ENCODE peak calls at places on chromosomes 4 and X, in ten cellular contexts. J is heart left ventricle, C is dorsolateral prefrontal cortex, R is upper lobe of right lung, Q is esophagus muscularis mucosa, K is ascending aorta, N is GM23338, B is Peyer's patch, V is brain microvascular endothelial cell, H is A673. G is an unnamed sample.

GRCh38 chr4:41611881-41612871 is 74.2 kb downstream of the LIMCH1 start:
- DNase-seq in J (peak), C (peak), R (no peak), Q (no peak), K (no peak), N (peak), B (no peak), V (no peak), H (peak), G (no peak)

GRCh38 chr4:98540803-98541202 is 117.6 kb downstream of the TSPAN5 start:
- DNase-seq in J (no peak), C (no peak), R (no peak), Q (peak), K (no peak), N (no peak), B (no peak), V (no peak), H (no peak), G (no peak)

GRCh38 chr4:134762053-134762452 is 560.5 kb upstream of the PABPC4L start:
- DNase-seq in J (no peak), C (no peak), R (no peak), Q (no peak), K (no peak), N (peak), B (no peak), V (no peak), H (peak), G (no peak)

GRCh38 chr4:72186714-72187113 is 154.9 kb downstream of the NPFFR2 start:
- DNase-seq in J (no peak), C (no peak), R (no peak), Q (no peak), K (no peak), N (no peak), B (no peak), V (no peak), H (no peak), G (no peak)

GRCh38 chr4:112847045-112847444 is 202.4 kb upstream of the ANK2 start:
- DNase-seq in J (no peak), C (no peak), R (no peak), Q (no peak), K (no peak), N (no peak), B (no peak), V (no peak), H (no peak), G (no peak)

GRCh38 chr4:186537843-186538521 is 17.4 kb downstream of the MTNR1A start:
- DNase-seq in J (no peak), C (no peak), R (no peak), Q (no peak), K (no peak), N (no peak), B (no peak), V (no peak), H (no peak), G (no peak)

GRCh38 chr4:45183905-45184304 is 457.5 kb upstream of the GNPDA2 start:
- DNase-seq in J (no peak), C (no peak), R (no peak), Q (no peak), K (no peak), N (no peak), B (no peak), V (no peak), H (no peak), G (no peak)

GRCh38 chr4:87679449-87680169 is 29.5 kb downstream of the DMP1 start:
- DNase-seq in J (peak), C (peak), R (no peak), Q (no peak), K (no peak), N (peak), B (no peak), V (peak), H (peak), G (no peak)

GRCh38 chr4:40749717-40750460 is at the start of gene NSUN7:
- DNase-seq in J (peak), C (no peak), R (peak), Q (no peak), K (peak), N (peak), B (peak), V (no peak), H (peak), G (peak)

GRCh38 chr4:26061248-26061986 is 147.4 kb downstream of the SMIM20 start:
- DNase-seq in J (no peak), C (no peak), R (no peak), Q (no peak), K (no peak), N (peak), B (peak), V (peak), H (peak), G (no peak)

GRCh38 chrX:43728966-43729365 is 72.9 kb downstream of the MAOA start:
- DNase-seq in J (no peak), C (no peak), R (no peak), Q (no peak), K (no peak), N (no peak), B (no peak), V (no peak), H (no peak), G (no peak)

GRCh38 chrX:74458738-74459137 is 37.4 kb downstream of the SLC16A2 start:
- DNase-seq in J (no peak), C (no peak), R (no peak), Q (no peak), K (no peak), N (peak), B (no peak), V (peak), H (peak), G (no peak)

GRCh38 chr4:42543126-42543525 is 113.8 kb downstream of the ATP8A1 start:
- DNase-seq in J (no peak), C (no peak), R (no peak), Q (no peak), K (no peak), N (no peak), B (no peak), V (no peak), H (no peak), G (no peak)

GRCh38 chrX:82081027-82081426 is 879.1 kb downstream of the SH3BGRL start:
- DNase-seq in J (no peak), C (no peak), R (no peak), Q (no peak), K (no peak), N (peak), B (no peak), V (no peak), H (no peak), G (no peak)

GRCh38 chr4:67700874-67701850 is at the start of gene UBA6:
- DNase-seq in J (peak), C (peak), R (peak), Q (peak), K (peak), N (peak), B (peak), V (peak), H (peak), G (peak)

GRCh38 chr4:67699603-67700002 is 1.4 kb downstream of the UBA6 start:
- DNase-seq in J (no peak), C (no peak), R (no peak), Q (no peak), K (no peak), N (no peak), B (no peak), V (no peak), H (no peak), G (no peak)

GRCh38 chr4:67702166-67702565 is 1.2 kb upstream of the UBA6 start:
- DNase-seq in J (no peak), C (no peak), R (no peak), Q (no peak), K (no peak), N (no peak), B (no peak), V (no peak), H (no peak), G (no peak)

GRCh38 chr4:67697860-67698655 is 2.9 kb downstream of the UBA6 start:
- DNase-seq in J (no peak), C (no peak), R (no peak), Q (no peak), K (no peak), N (no peak), B (no peak), V (no peak), H (no peak), G (no peak)

GRCh38 chr4:67700119-67700873 is 659 bp downstream of the UBA6 start:
- DNase-seq in J (no peak), C (no peak), R (no peak), Q (no peak), K (no peak), N (no peak), B (no peak), V (no peak), H (peak), G (no peak)
- TF ChIP-seq CTCF in J (no peak), C (no peak), R (no peak), Q (no peak), K (no peak), N (no peak), B (no peak), V (no peak), H (no peak), G (no peak)

DNA sequence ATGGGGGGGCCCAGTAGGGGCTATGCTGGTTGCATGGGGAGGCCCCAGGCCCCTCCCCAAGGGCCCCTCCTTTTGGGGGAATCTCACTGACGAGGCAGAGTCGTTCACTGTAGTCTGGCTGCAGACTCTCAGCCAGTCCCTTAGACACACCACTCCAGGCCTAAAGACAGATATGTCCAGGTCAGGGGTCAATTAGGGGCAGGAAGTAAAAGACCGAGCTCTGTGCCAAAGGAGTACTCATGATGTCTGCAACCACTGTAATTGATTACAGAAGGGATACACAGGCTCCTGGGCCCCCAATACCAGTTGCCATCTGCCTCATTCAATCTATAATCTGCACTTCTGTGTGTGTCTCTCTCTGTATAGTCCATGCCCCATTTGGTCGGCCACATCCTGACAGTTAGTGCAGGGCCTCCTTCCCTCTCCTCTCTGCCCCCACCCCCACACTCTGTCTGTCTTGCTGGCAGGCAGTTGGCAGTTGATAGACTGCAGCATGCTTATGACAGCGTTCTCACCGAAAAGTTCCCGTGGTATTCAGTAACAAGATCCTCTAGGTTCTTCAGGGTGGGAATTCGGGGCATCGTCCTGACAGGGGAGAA is 1.3 kb upstream of the CXorf65 start:
- DNase-seq in J (peak), C (no peak), R (no peak), Q (no peak), K (no peak), N (no peak), B (peak), V (no peak), H (no peak), G (no peak)
- H3K27ac ChIP-seq in J (no peak), C (no peak), R (no peak), Q (no peak), K (no peak), N (no peak), B (no peak), V (no peak), H (no peak), G (no peak)

DNA sequence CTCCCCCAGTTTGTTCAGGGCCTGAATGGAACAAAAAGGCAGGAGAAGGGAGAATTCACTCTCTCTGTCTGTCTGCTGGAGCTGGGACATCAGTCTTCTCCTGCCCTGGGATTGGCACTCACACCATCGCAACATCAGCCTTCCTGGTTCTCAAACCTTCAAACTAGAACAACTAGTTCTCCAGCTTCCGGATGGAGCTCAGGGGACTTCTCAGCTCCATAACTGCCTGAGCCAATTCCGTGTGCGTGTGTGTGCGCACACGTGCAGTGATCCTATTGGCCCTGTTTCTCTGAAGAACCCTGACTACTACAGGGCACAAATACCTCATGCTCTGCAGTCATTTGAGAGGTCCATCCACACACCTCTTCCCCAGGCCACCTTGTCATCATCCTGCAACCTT is 18.7 kb upstream of the MAN2B2 start:
- DNase-seq in J (no peak), C (no peak), R (no peak), Q (no peak), K (no peak), N (no peak), B (no peak), V (no peak), H (no peak), G (no peak)
- H3K4me3 ChIP-seq in J (no peak), C (no peak), R (no peak), Q (no peak), K (no peak), N (no peak), B (no peak), V (no peak), H (no peak), G (no peak)

DNA sequence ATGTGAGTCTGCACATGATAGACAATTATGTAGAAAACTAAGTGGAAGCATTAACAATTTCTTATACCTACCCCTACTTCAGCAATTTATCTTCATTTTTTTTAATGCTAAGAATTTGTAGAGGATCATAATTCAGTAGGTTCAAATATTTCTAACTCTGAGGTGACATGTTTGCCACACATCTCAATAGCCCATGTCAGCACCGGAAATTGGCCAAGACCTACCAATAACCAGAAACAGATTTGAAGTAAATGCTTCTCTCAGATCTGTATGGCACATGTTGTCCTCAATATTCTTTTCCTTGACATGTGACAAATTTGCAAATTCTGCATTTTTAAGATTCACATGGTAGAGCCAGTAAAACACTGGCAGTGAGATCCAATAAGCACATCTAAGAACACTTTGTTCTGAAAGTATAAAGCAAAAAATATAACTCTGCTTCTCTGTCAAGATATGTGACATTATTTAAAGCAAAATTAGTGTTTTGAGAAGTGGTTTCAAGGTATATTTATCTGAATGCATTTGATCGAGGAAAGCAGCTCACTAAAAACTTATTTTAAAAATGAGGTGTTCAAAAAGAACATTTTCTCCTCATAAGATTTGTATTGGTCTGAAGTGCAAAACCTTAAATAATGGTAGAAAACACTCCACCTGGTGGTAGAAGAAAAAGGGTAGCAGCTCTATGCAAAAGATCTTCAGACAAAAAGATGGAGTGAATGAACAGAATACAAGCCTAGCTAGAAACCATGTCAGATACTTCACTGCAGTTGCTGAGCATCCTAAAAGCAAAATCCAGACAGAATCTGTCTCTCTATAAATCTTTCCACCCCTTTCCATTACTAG is 513.9 kb upstream of the FAM241A start:
- DNase-seq in J (no peak), C (no peak), R (no peak), Q (no peak), K (no peak), N (peak), B (no peak), V (no peak), H (peak), G (no peak)
- TF ChIP-seq CTCF in J (no peak), C (peak), R (peak), Q (peak), K (peak), N (peak), B (peak), V (peak), H (peak), G (no peak)

GRCh38 chrX:115576676-115577075 is 15.7 kb downstream of the PLS3 start:
- DNase-seq in J (no peak), C (no peak), R (no peak), Q (no peak), K (no peak), N (no peak), B (no peak), V (no peak), H (no peak), G (no peak)

GRCh38 chrX:115571712-115572111 is 10.7 kb downstream of the PLS3 start:
- DNase-seq in J (no peak), C (no peak), R (no peak), Q (no peak), K (no peak), N (no peak), B (no peak), V (no peak), H (no peak), G (no peak)

GRCh38 chrX:115573172-115573571 is 12.2 kb downstream of the PLS3 start:
- DNase-seq in J (no peak), C (no peak), R (no peak), Q (no peak), K (no peak), N (no peak), B (no peak), V (no peak), H (no peak), G (no peak)
- H3K27ac ChIP-seq in J (peak), C (no peak), R (no peak), Q (no peak), K (peak), N (no peak), B (no peak), V (no peak), H (no peak), G (no peak)

GRCh38 chr4:85474818-85475630 is at the start of gene ARHGAP24:
- DNase-seq in J (peak), C (peak), R (peak), Q (peak), K (peak), N (peak), B (peak), V (peak), H (peak), G (peak)

GRCh38 chr4:85477538-85477937 is 2.6 kb downstream of the ARHGAP24 start:
- DNase-seq in J (no peak), C (no peak), R (no peak), Q (no peak), K (no peak), N (no peak), B (peak), V (no peak), H (no peak), G (no peak)

GRCh38 chr4:85482000-85482738 is 7.2 kb downstream of the ARHGAP24 start:
- DNase-seq in J (no peak), C (no peak), R (no peak), Q (no peak), K (no peak), N (peak), B (no peak), V (no peak), H (no peak), G (no peak)

GRCh38 chr4:85475631-85476233 is 782 bp downstream of the ARHGAP24 start:
- DNase-seq in J (peak), C (no peak), R (peak), Q (no peak), K (no peak), N (no peak), B (peak), V (no peak), H (peak), G (peak)

DNA sequence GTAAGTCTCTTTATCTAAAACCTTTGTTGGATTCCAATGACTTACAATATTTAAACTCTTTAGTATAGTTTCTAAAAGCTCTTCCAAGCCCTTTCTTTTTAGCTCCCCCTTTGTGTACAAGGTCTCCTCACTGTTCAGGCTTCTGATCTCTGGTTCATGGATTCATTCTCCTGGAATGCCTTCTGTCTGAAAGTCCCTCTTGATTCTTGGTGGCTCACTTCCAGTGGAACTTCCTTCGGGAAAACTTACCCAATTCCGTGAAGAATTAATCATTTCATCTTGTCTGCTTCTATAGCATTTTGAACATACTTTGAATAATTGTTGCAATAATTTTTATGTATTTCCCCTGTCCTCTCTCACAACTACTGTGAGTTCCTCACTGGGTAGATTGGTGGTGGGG is 3.6 kb downstream of the ARHGAP24 start:
- DNase-seq in J (no peak), C (no peak), R (no peak), Q (no peak), K (no peak), N (no peak), B (no peak), V (no peak), H (no peak), G (no peak)
- H3K4me3 ChIP-seq in J (no peak), C (no peak), R (no peak), Q (no peak), K (no peak), N (no peak), B (no peak), V (no peak), H (no peak), G (no peak)

G was measured in lower lobe of right lung.